ENCODE peak calls at places on chromosomes 5 and 9, in six cellular contexts. F, C, Q, G, V and I are unnamed samples.

GRCh38 chr9:92245005-92245797 is 48.3 kb downstream of the IARS1 start:
- DNase-seq in G (peak), F (no peak), Q (no peak), C (no peak), V (no peak), I (no peak)

GRCh38 chr5:117262607-117263131 is 688.0 kb upstream of the SEMA6A start:
- DNase-seq in V (no peak), C (no peak), G (no peak), F (peak), Q (no peak), I (no peak)

GRCh38 chr9:137085918-137086530 is 761 bp upstream of the MAN1B1 start:
- DNase-seq in G (no peak), F (peak), C (no peak), Q (no peak), V (peak), I (peak)

GRCh38 chr9:69748304-69748703 is 11.5 kb downstream of the PTAR1 start:
- DNase-seq in V (no peak), Q (no peak), F (no peak), C (no peak), G (no peak), I (no peak)

GRCh38 chr9:100354121-100354800 is 1.5 kb upstream of the TEX10 start:
- DNase-seq in G (no peak), V (no peak), C (no peak), F (no peak), Q (no peak), I (no peak)

GRCh38 chr5:165579911-165580310 is 2074.5 kb downstream of the MAT2B start:
- DNase-seq in V (no peak), F (no peak), G (no peak), C (no peak), Q (no peak), I (no peak)

GRCh38 chr9:12849486-12850010 is 74.7 kb downstream of the LURAP1L start:
- DNase-seq in F (no peak), Q (no peak), C (no peak), G (no peak), V (no peak), I (no peak)

GRCh38 chr5:87899109-87900100 is 369.2 kb downstream of the TMEM161B start:
- DNase-seq in C (no peak), F (peak), V (no peak), Q (no peak), G (no peak), I (peak)

GRCh38 chr5:131209506-131210191 is 38.9 kb downstream of the LYRM7 start:
- DNase-seq in G (no peak), F (peak), V (no peak), Q (no peak), C (no peak), I (no peak)

GRCh38 chr9:72598639-72599038 is 77.2 kb downstream of the TMC1 start:
- DNase-seq in Q (no peak), G (no peak), C (no peak), F (no peak), V (no peak), I (no peak)

GRCh38 chr5:2167671-2168070 is 284.9 kb upstream of the IRX4 start:
- DNase-seq in G (no peak), F (no peak), Q (no peak), V (no peak), C (no peak), I (no peak)

GRCh38 chr9:87803623-87804345 is 77.9 kb downstream of the CTSL start:
- DNase-seq in G (no peak), C (peak), Q (no peak), V (no peak), F (no peak), I (no peak)

GRCh38 chr9:114505187-114506081 is at the start of gene WHRN:
- DNase-seq in V (peak), Q (peak), C (peak), F (peak), G (peak), I (peak)

GRCh38 chr9:1458503-1458902 is 408.3 kb downstream of the DMRT2 start:
- DNase-seq in C (no peak), F (no peak), G (peak), V (no peak), Q (peak), I (peak)

GRCh38 chr9:13603916-13604315 is 324.4 kb upstream of the MPDZ start:
- DNase-seq in V (no peak), Q (no peak), C (no peak), F (no peak), G (no peak), I (no peak)

GRCh38 chr5:174235993-174236528 is 190.6 kb downstream of the NSG2 start:
- DNase-seq in C (no peak), V (no peak), G (no peak), F (no peak), Q (no peak), I (no peak)

GRCh38 chr5:71830626-71831539 is 111.8 kb downstream of the CARTPT start:
- DNase-seq in G (peak), V (peak), Q (no peak), C (no peak), F (no peak), I (no peak)

GRCh38 chr5:7759257-7759871 is 91.6 kb downstream of the CFAP90 start:
- DNase-seq in C (no peak), G (no peak), Q (no peak), V (no peak), F (no peak), I (no peak)

GRCh38 chr5:7759951-7760580 is 90.9 kb downstream of the CFAP90 start:
- DNase-seq in Q (no peak), F (no peak), C (no peak), V (no peak), G (no peak), I (no peak)

GRCh38 chr5:7763621-7764072 is 87.3 kb downstream of the CFAP90 start:
- DNase-seq in Q (no peak), V (no peak), G (no peak), F (no peak), C (no peak), I (no peak)

GRCh38 chr5:7764452-7764851 is 86.5 kb downstream of the CFAP90 start:
- DNase-seq in V (no peak), Q (no peak), F (no peak), C (no peak), G (no peak), I (no peak)

DNA sequence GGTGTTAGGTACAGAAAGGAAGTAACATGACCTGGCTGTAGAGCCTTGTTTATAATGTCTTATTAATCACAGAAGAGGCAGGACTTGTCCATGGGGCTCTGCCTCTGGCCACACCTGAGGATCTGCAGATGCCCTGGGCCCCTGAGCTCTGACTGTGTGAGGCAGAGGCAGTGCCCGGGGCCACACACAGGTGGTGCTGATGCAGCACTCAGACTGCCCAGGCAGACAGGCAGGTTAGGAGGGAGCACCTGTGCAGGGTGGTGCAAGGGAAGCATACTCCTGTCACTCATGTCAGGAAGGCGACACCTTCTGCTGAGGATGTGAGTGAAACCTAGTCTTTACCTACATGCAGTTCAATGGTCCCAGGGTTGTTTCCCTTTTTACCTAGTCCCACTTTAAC is 88.7 kb downstream of the CFAP90 start:
- DNase-seq in G (no peak), V (no peak), Q (no peak), C (no peak), F (peak), I (peak)
- TF ChIP-seq CTCF in G (no peak), V (no peak), Q (peak), C (no peak), F (no peak), I (no peak)

GRCh38 chr9:126516561-126516935 is 97.2 kb upstream of the LMX1B start:
- DNase-seq in C (no peak), G (no peak), F (no peak), V (no peak), Q (no peak), I (no peak)

GRCh38 chr9:126516936-126517750 is 96.6 kb upstream of the LMX1B start:
- DNase-seq in Q (peak), F (peak), V (peak), G (peak), C (no peak), I (peak)

GRCh38 chr9:126518763-126519162 is 95.0 kb upstream of the LMX1B start:
- DNase-seq in C (no peak), V (no peak), G (no peak), Q (no peak), F (no peak), I (no peak)

GRCh38 chr9:126515873-126516505 is 97.7 kb upstream of the LMX1B start:
- DNase-seq in G (no peak), F (no peak), Q (no peak), C (no peak), V (no peak), I (no peak)

DNA sequence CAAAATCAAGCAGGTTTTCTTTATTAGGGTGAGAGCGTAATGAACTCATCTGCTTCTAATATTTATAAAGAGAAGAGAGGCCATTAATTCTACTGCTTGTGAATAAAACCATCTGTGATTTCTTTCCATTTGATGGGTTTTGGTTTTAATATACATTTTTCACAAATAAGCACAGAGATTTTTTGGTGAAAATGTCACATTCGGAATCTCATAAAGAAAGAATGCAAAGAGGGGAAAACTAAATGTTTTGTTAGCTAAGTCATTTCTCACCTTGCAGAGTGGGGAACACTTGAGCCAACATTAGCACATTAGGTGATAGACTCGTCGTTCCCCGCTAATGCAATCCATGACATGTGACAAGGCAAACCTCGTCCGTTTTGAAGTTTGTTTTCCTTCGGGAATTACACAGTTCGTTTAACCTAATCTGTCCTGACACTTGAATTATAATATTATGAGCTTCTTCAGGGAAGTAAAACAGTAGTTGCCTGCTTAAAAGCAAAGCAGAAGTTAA is 95.9 kb upstream of the LMX1B start:
- DNase-seq in Q (no peak), C (no peak), F (no peak), V (no peak), G (no peak), I (no peak)
- H3K4me3 ChIP-seq in Q (peak), C (no peak), F (no peak), V (peak), G (no peak), I (no peak)

GRCh38 chr9:99025616-99026270 is 79.2 kb upstream of the TGFBR1 start:
- DNase-seq in C (no peak), V (no peak), F (no peak), G (no peak), Q (no peak), I (no peak)

GRCh38 chr9:99023229-99023628 is 79.5 kb downstream of the COL15A1 start:
- DNase-seq in C (no peak), F (no peak), G (no peak), Q (no peak), V (no peak), I (no peak)

GRCh38 chr9:99026271-99026955 is 78.5 kb upstream of the TGFBR1 start:
- DNase-seq in C (no peak), V (no peak), F (no peak), G (no peak), Q (no peak), I (no peak)

GRCh38 chr9:99023831-99024230 is 80.1 kb downstream of the COL15A1 start:
- DNase-seq in Q (no peak), F (no peak), C (no peak), G (peak), V (no peak), I (no peak)

GRCh38 chr9:99024959-99025358 is 80.0 kb upstream of the TGFBR1 start:
- DNase-seq in F (no peak), V (no peak), G (peak), Q (no peak), C (no peak), I (no peak)
- TF ChIP-seq CTCF in F (no peak), V (no peak), G (no peak), Q (no peak), C (no peak), I (no peak)

GRCh38 chr5:153802419-153802818 is 236.3 kb downstream of the FAM114A2 start:
- DNase-seq in Q (no peak), G (no peak), V (no peak), C (no peak), F (no peak), I (no peak)
- H3K4me3 ChIP-seq in Q (no peak), G (no peak), V (no peak), C (no peak), F (no peak), I (no peak)

DNA sequence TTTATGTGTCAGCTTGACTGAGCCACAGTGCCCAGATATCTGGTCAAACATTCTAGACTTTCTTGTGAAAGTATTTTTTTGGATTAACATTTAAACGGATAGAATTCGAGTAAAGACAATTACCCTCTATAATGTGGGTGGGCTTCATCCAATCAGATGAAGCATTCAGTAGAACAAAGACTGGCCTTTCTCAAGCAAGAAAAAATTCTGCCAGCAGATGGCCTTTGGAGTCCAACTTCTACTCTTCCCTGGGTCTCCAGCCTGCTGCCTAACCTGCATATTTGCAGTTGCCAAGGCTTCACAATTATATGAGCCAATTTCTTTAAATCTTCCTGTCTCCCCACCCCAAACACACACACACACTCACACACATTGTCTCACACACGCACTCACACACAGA is 86.4 kb downstream of the MED10 start:
- DNase-seq in G (no peak), Q (peak), C (no peak), F (peak), V (no peak), I (no peak)
- TF ChIP-seq CTCF in G (no peak), Q (peak), C (no peak), F (peak), V (peak), I (no peak)

GRCh38 chr9:33448159-33448511 is 742 bp upstream of the AQP3 start:
- DNase-seq in Q (no peak), F (no peak), G (no peak), C (no peak), V (peak), I (no peak)
- H3K4me3 ChIP-seq in Q (no peak), F (no peak), G (no peak), C (no peak), V (peak), I (peak)

GRCh38 chr5:139494256-139494655 is 11.7 kb upstream of the STING1 start:
- DNase-seq in G (no peak), F (no peak), V (no peak), Q (no peak), C (no peak), I (no peak)

GRCh38 chr5:139488269-139488668 is 5.7 kb upstream of the STING1 start:
- DNase-seq in F (no peak), Q (no peak), V (peak), G (no peak), C (peak), I (no peak)

GRCh38 chr5:139494832-139495231 is 12.3 kb upstream of the STING1 start:
- DNase-seq in F (no peak), C (no peak), G (peak), V (no peak), Q (no peak), I (no peak)

GRCh38 chr5:139495644-139496435 is 13.3 kb upstream of the STING1 start:
- DNase-seq in V (no peak), G (peak), Q (no peak), F (no peak), C (peak), I (no peak)

DNA sequence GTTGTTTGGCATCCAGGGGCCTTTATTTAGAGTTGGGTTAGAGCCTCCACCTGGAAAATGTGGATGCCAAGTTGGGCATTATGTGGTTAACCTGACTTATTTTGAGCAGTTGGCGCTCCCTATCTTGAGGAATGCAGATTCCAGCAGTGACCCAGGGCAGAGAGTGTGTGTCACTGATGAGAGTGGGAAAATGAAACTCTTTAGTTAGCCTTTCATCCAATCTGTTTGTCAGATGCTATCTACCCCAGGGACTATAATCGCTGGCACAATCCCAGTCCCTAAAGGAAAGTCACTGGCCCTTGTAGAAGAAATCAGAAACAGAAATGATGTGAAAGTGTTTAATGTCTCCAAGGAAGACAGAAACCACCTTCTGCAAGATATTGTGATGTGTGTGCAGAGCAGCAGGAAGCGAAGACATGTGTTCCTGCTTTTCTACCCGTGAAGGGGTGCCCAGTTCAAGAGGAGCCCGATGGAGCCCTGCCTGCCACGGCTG is 10.2 kb upstream of the STING1 start:
- DNase-seq in G (peak), Q (no peak), C (no peak), V (no peak), F (no peak), I (peak)
- TF ChIP-seq CTCF in G (no peak), Q (no peak), C (no peak), V (no peak), F (no peak), I (no peak)